ENCODE peak calls at places on chromosomes 7 and 10, in seven cellular contexts. One of them, this sample, is unnamed.

GRCh38 chr7:12436896-12437535 is 33.4 kb upstream of the VWDE start:
- DNase-seq in cardiac muscle cell: peak
- DNase-seq in SK-N-SH: peak
- DNase-seq in upper lobe of right lung: no peak
- DNase-seq in GM20000: no peak
- DNase-seq in hepatocyte: peak
- DNase-seq in GM12865: peak
- DNase-seq in this sample: no peak

GRCh38 chr10:131972474-131973071 is 9.2 kb downstream of the BNIP3 start:
- DNase-seq in cardiac muscle cell: no peak
- DNase-seq in SK-N-SH: peak
- DNase-seq in upper lobe of right lung: no peak
- DNase-seq in GM20000: no peak
- DNase-seq in hepatocyte: no peak
- DNase-seq in GM12865: no peak
- DNase-seq in this sample: peak

GRCh38 chr7:123748734-123749536 is at the start of gene WASL:
- DNase-seq in cardiac muscle cell: peak
- DNase-seq in SK-N-SH: peak
- DNase-seq in upper lobe of right lung: peak
- DNase-seq in GM20000: peak
- DNase-seq in hepatocyte: peak
- DNase-seq in GM12865: peak
- DNase-seq in this sample: peak

GRCh38 chr10:78045237-78045636 is 11.6 kb downstream of the RPS24 start:
- DNase-seq in cardiac muscle cell: no peak
- DNase-seq in SK-N-SH: no peak
- DNase-seq in upper lobe of right lung: no peak
- DNase-seq in GM20000: peak
- DNase-seq in hepatocyte: no peak
- DNase-seq in GM12865: peak
- DNase-seq in this sample: peak

GRCh38 chr10:49303711-49304110 is 4.7 kb downstream of the C10orf71 start:
- DNase-seq in cardiac muscle cell: no peak
- DNase-seq in SK-N-SH: no peak
- DNase-seq in upper lobe of right lung: no peak
- DNase-seq in GM20000: no peak
- DNase-seq in hepatocyte: no peak
- DNase-seq in GM12865: no peak
- DNase-seq in this sample: no peak

GRCh38 chr7:135343361-135343760 is 109.7 kb downstream of the STRA8 start:
- DNase-seq in cardiac muscle cell: no peak
- DNase-seq in SK-N-SH: no peak
- DNase-seq in upper lobe of right lung: no peak
- DNase-seq in GM20000: no peak
- DNase-seq in hepatocyte: no peak
- DNase-seq in GM12865: no peak
- DNase-seq in this sample: no peak

GRCh38 chr10:99395750-99396445 is 34.5 kb downstream of the GOT1 start:
- DNase-seq in cardiac muscle cell: no peak
- DNase-seq in SK-N-SH: no peak
- DNase-seq in upper lobe of right lung: no peak
- DNase-seq in GM20000: no peak
- DNase-seq in hepatocyte: peak
- DNase-seq in GM12865: no peak
- DNase-seq in this sample: no peak

GRCh38 chr10:49759787-49760551 is 2.2 kb downstream of the OGDHL start:
- DNase-seq in cardiac muscle cell: no peak
- DNase-seq in SK-N-SH: peak
- DNase-seq in upper lobe of right lung: no peak
- DNase-seq in GM20000: peak
- DNase-seq in hepatocyte: no peak
- DNase-seq in GM12865: no peak
- DNase-seq in this sample: no peak

GRCh38 chr7:50142421-50143113 is 49.5 kb upstream of the ZPBP start:
- DNase-seq in cardiac muscle cell: peak
- DNase-seq in SK-N-SH: no peak
- DNase-seq in upper lobe of right lung: no peak
- DNase-seq in GM20000: no peak
- DNase-seq in hepatocyte: peak
- DNase-seq in GM12865: peak
- DNase-seq in this sample: no peak

GRCh38 chr10:77806511-77807157 is 119.9 kb downstream of the DLG5 start:
- DNase-seq in cardiac muscle cell: no peak
- DNase-seq in SK-N-SH: no peak
- DNase-seq in upper lobe of right lung: no peak
- DNase-seq in GM20000: no peak
- DNase-seq in hepatocyte: no peak
- DNase-seq in GM12865: no peak
- DNase-seq in this sample: no peak

GRCh38 chr7:91892821-91893340 is 12.4 kb upstream of the MTERF1 start:
- DNase-seq in cardiac muscle cell: no peak
- DNase-seq in SK-N-SH: no peak
- DNase-seq in upper lobe of right lung: no peak
- DNase-seq in GM20000: no peak
- DNase-seq in hepatocyte: peak
- DNase-seq in GM12865: no peak
- DNase-seq in this sample: no peak

GRCh38 chr7:106767498-106768323 is 97.4 kb upstream of the PIK3CG start:
- DNase-seq in cardiac muscle cell: no peak
- DNase-seq in SK-N-SH: no peak
- DNase-seq in upper lobe of right lung: no peak
- DNase-seq in GM20000: peak
- DNase-seq in hepatocyte: no peak
- DNase-seq in GM12865: peak
- DNase-seq in this sample: no peak

GRCh38 chr10:71246591-71247143 is 34.3 kb downstream of the UNC5B start:
- DNase-seq in cardiac muscle cell: no peak
- DNase-seq in SK-N-SH: no peak
- DNase-seq in upper lobe of right lung: no peak
- DNase-seq in GM20000: no peak
- DNase-seq in hepatocyte: peak
- DNase-seq in GM12865: no peak
- DNase-seq in this sample: no peak

GRCh38 chr10:125772112-125772863 is 3.3 kb downstream of the MMP21 start:
- DNase-seq in cardiac muscle cell: no peak
- DNase-seq in SK-N-SH: no peak
- DNase-seq in upper lobe of right lung: no peak
- DNase-seq in GM20000: no peak
- DNase-seq in hepatocyte: no peak
- DNase-seq in GM12865: no peak
- DNase-seq in this sample: no peak

GRCh38 chr10:86958109-86958830 is at the start of gene SNCG:
- DNase-seq in cardiac muscle cell: no peak
- DNase-seq in SK-N-SH: no peak
- DNase-seq in upper lobe of right lung: peak
- DNase-seq in GM20000: no peak
- DNase-seq in hepatocyte: no peak
- DNase-seq in GM12865: no peak
- DNase-seq in this sample: no peak

GRCh38 chr7:101998029-101998903 is 180.8 kb downstream of the CUX1 start:
- DNase-seq in cardiac muscle cell: no peak
- DNase-seq in SK-N-SH: peak
- DNase-seq in upper lobe of right lung: no peak
- DNase-seq in GM20000: no peak
- DNase-seq in hepatocyte: no peak
- DNase-seq in GM12865: no peak
- DNase-seq in this sample: no peak

GRCh38 chr7:50852901-50853300 is 70.2 kb upstream of the GRB10 start:
- DNase-seq in cardiac muscle cell: no peak
- DNase-seq in SK-N-SH: no peak
- DNase-seq in upper lobe of right lung: no peak
- DNase-seq in GM20000: no peak
- DNase-seq in hepatocyte: no peak
- DNase-seq in GM12865: no peak
- DNase-seq in this sample: no peak

GRCh38 chr10:9331583-9332008 is 1277.1 kb downstream of the GATA3 start:
- DNase-seq in cardiac muscle cell: peak
- DNase-seq in SK-N-SH: peak
- DNase-seq in upper lobe of right lung: no peak
- DNase-seq in GM20000: peak
- DNase-seq in hepatocyte: peak
- DNase-seq in GM12865: peak
- DNase-seq in this sample: peak

GRCh38 chr10:102347236-102347828 is 48.2 kb upstream of the NFKB2 start:
- DNase-seq in cardiac muscle cell: peak
- DNase-seq in SK-N-SH: peak
- DNase-seq in upper lobe of right lung: no peak
- DNase-seq in GM20000: peak
- DNase-seq in hepatocyte: peak
- DNase-seq in GM12865: peak
- DNase-seq in this sample: peak

DNA sequence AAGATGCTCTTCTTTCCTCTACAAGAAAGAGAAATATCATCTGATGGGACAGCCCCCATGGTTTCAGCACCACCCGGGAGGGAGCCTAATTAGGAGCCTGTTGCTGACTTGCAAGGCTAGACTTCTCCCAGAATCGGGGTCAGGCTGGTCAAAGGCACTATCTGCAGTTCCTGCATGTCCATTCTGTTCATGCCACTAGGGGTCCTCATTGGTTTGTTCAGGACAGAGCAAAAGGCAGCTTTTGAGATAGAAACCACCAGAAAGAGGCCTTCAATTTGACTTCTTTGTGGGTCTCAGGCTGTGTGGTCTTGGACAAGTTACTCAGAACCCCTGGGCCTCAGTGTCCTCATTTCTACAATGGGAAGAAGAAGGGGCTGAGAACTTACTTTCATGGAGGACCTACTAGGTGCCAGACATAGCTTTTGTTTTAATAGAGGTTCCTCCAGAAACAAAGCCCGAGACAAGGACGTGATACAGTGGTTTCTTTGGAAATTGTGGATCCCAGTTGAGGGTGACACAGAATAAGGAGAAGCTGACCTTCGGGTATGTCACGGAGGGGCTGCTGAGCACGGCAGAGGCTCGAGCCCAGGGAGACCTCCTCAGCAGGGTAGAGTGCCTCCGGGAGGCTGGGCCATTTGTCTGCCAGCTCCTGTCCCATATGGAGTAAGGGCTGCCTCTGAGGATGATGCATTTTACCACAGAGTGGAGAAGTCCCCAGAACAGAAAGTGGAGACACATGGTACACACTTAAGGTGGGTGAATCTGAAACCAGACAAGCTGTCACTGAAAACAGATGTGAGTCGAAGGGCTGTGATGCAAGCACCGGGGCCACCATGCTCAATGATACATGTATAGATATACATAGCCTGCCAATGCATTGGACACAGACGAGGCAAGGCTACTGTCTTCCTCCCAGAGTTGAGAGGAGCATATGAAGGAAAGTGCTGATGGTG is 33.1 kb upstream of the NEUROD6 start:
- DNase-seq in cardiac muscle cell: peak
- DNase-seq in SK-N-SH: peak
- DNase-seq in upper lobe of right lung: no peak
- DNase-seq in GM20000: peak
- DNase-seq in hepatocyte: peak
- DNase-seq in GM12865: peak
- DNase-seq in this sample: peak
- TF ChIP-seq CTCF in cardiac muscle cell: peak
- TF ChIP-seq CTCF in SK-N-SH: peak
- TF ChIP-seq CTCF in upper lobe of right lung: peak
- TF ChIP-seq CTCF in GM20000: peak
- TF ChIP-seq CTCF in hepatocyte: peak
- TF ChIP-seq CTCF in GM12865: peak
- TF ChIP-seq CTCF in this sample: peak

GRCh38 chr10:118708571-118708970 is 46.2 kb downstream of the CACUL1 start:
- DNase-seq in cardiac muscle cell: no peak
- DNase-seq in SK-N-SH: no peak
- DNase-seq in upper lobe of right lung: no peak
- DNase-seq in GM20000: no peak
- DNase-seq in hepatocyte: no peak
- DNase-seq in GM12865: no peak
- DNase-seq in this sample: no peak

GRCh38 chr10:118710487-118710886 is 44.3 kb downstream of the CACUL1 start:
- DNase-seq in cardiac muscle cell: no peak
- DNase-seq in SK-N-SH: no peak
- DNase-seq in upper lobe of right lung: no peak
- DNase-seq in GM20000: no peak
- DNase-seq in hepatocyte: no peak
- DNase-seq in GM12865: no peak
- DNase-seq in this sample: no peak

GRCh38 chr10:118712080-118712479 is 42.7 kb downstream of the CACUL1 start:
- DNase-seq in cardiac muscle cell: no peak
- DNase-seq in SK-N-SH: no peak
- DNase-seq in upper lobe of right lung: no peak
- DNase-seq in GM20000: no peak
- DNase-seq in hepatocyte: no peak
- DNase-seq in GM12865: no peak
- DNase-seq in this sample: no peak

GRCh38 chr10:118712930-118713634 is 41.7 kb downstream of the CACUL1 start:
- DNase-seq in cardiac muscle cell: no peak
- DNase-seq in SK-N-SH: peak
- DNase-seq in upper lobe of right lung: no peak
- DNase-seq in GM20000: no peak
- DNase-seq in hepatocyte: no peak
- DNase-seq in GM12865: no peak
- DNase-seq in this sample: no peak
- TF ChIP-seq CTCF in cardiac muscle cell: peak
- TF ChIP-seq CTCF in SK-N-SH: peak
- TF ChIP-seq CTCF in upper lobe of right lung: no peak
- TF ChIP-seq CTCF in GM20000: no peak
- TF ChIP-seq CTCF in hepatocyte: no peak
- TF ChIP-seq CTCF in GM12865: no peak
- TF ChIP-seq CTCF in this sample: no peak

GRCh38 chr7:7761340-7761973 is 43.0 kb upstream of the RPA3 start:
- DNase-seq in cardiac muscle cell: no peak
- DNase-seq in SK-N-SH: no peak
- DNase-seq in upper lobe of right lung: no peak
- DNase-seq in GM20000: peak
- DNase-seq in hepatocyte: peak
- DNase-seq in GM12865: peak
- DNase-seq in this sample: no peak

GRCh38 chr7:7766671-7767070 is 48.3 kb upstream of the RPA3 start:
- DNase-seq in cardiac muscle cell: no peak
- DNase-seq in SK-N-SH: no peak
- DNase-seq in upper lobe of right lung: no peak
- DNase-seq in GM20000: no peak
- DNase-seq in hepatocyte: no peak
- DNase-seq in GM12865: no peak
- DNase-seq in this sample: no peak

GRCh38 chr7:7761974-7762769 is 43.8 kb upstream of the RPA3 start:
- DNase-seq in cardiac muscle cell: no peak
- DNase-seq in SK-N-SH: no peak
- DNase-seq in upper lobe of right lung: no peak
- DNase-seq in GM20000: peak
- DNase-seq in hepatocyte: peak
- DNase-seq in GM12865: peak
- DNase-seq in this sample: no peak

GRCh38 chr7:7765422-7765821 is 47.0 kb upstream of the RPA3 start:
- DNase-seq in cardiac muscle cell: no peak
- DNase-seq in SK-N-SH: no peak
- DNase-seq in upper lobe of right lung: no peak
- DNase-seq in GM20000: peak
- DNase-seq in hepatocyte: no peak
- DNase-seq in GM12865: peak
- DNase-seq in this sample: peak

GRCh38 chr7:7764515-7765138 is 46.2 kb upstream of the RPA3 start:
- DNase-seq in cardiac muscle cell: no peak
- DNase-seq in SK-N-SH: no peak
- DNase-seq in upper lobe of right lung: no peak
- DNase-seq in GM20000: no peak
- DNase-seq in hepatocyte: no peak
- DNase-seq in GM12865: peak
- DNase-seq in this sample: no peak
- TF ChIP-seq CTCF in cardiac muscle cell: no peak
- TF ChIP-seq CTCF in SK-N-SH: peak
- TF ChIP-seq CTCF in upper lobe of right lung: no peak
- TF ChIP-seq CTCF in GM20000: no peak
- TF ChIP-seq CTCF in hepatocyte: peak
- TF ChIP-seq CTCF in GM12865: peak
- TF ChIP-seq CTCF in this sample: no peak

GRCh38 chr10:29470355-29470705 is 164.4 kb downstream of the SVIL start:
- DNase-seq in cardiac muscle cell: peak
- DNase-seq in SK-N-SH: peak
- DNase-seq in upper lobe of right lung: no peak
- DNase-seq in GM20000: no peak
- DNase-seq in hepatocyte: peak
- DNase-seq in GM12865: no peak
- DNase-seq in this sample: no peak
- TF ChIP-seq CTCF in cardiac muscle cell: peak
- TF ChIP-seq CTCF in SK-N-SH: peak
- TF ChIP-seq CTCF in upper lobe of right lung: peak
- TF ChIP-seq CTCF in GM20000: peak
- TF ChIP-seq CTCF in hepatocyte: peak
- TF ChIP-seq CTCF in GM12865: peak
- TF ChIP-seq CTCF in this sample: peak